ENCODE peak calls at places on chromosomes 4 and X, in eight cellular contexts. One of them, this sample, is unnamed.

GRCh38 chrX:34734383-34734782 is 77.3 kb upstream of the TMEM47 start:
- DNase-seq in H1: no peak
- DNase-seq in keratinocyte: no peak
- DNase-seq in HepG2: no peak
- DNase-seq in HCT116: no peak
- DNase-seq in PC-9: no peak
- DNase-seq in K562: no peak
- DNase-seq in neural progenitor cell: no peak
- DNase-seq in this sample: no peak

GRCh38 chrX:18733273-18733672 is 25.8 kb downstream of the PPEF1 start:
- DNase-seq in K562: no peak
- DNase-seq in H1: no peak
- DNase-seq in HepG2: no peak
- DNase-seq in PC-9: no peak
- DNase-seq in keratinocyte: no peak
- DNase-seq in HCT116: no peak
- DNase-seq in neural progenitor cell: no peak
- DNase-seq in this sample: no peak

GRCh38 chrX:135384161-135384836 is 37.4 kb upstream of the SMIM10L2A start:
- DNase-seq in neural progenitor cell: no peak
- DNase-seq in K562: no peak
- DNase-seq in HCT116: no peak
- DNase-seq in PC-9: no peak
- DNase-seq in H1: no peak
- DNase-seq in keratinocyte: no peak
- DNase-seq in HepG2: no peak
- DNase-seq in this sample: no peak

GRCh38 chr4:152480356-152480755 is 55.5 kb downstream of the FBXW7 start:
- DNase-seq in K562: no peak
- DNase-seq in PC-9: no peak
- DNase-seq in HepG2: no peak
- DNase-seq in neural progenitor cell: no peak
- DNase-seq in H1: no peak
- DNase-seq in keratinocyte: no peak
- DNase-seq in HCT116: no peak
- DNase-seq in this sample: no peak

GRCh38 chr4:110798682-110799081 is 175.8 kb upstream of the PITX2 start:
- DNase-seq in neural progenitor cell: no peak
- DNase-seq in H1: no peak
- DNase-seq in HCT116: no peak
- DNase-seq in PC-9: no peak
- DNase-seq in HepG2: no peak
- DNase-seq in keratinocyte: no peak
- DNase-seq in K562: no peak
- DNase-seq in this sample: peak; percentile 11

GRCh38 chr4:5355846-5356245 is 304.6 kb downstream of the STK32B start:
- DNase-seq in HCT116: no peak
- DNase-seq in HepG2: no peak
- DNase-seq in H1: no peak
- DNase-seq in PC-9: no peak
- DNase-seq in keratinocyte: no peak
- DNase-seq in neural progenitor cell: no peak
- DNase-seq in K562: no peak
- DNase-seq in this sample: no peak

GRCh38 chr4:178612725-178613124 is 1170.5 kb upstream of the AGA start:
- DNase-seq in HCT116: no peak
- DNase-seq in neural progenitor cell: no peak
- DNase-seq in H1: no peak
- DNase-seq in HepG2: no peak
- DNase-seq in keratinocyte: no peak
- DNase-seq in K562: no peak
- DNase-seq in PC-9: no peak
- DNase-seq in this sample: no peak

GRCh38 chrX:69387559-69388487 is 116.3 kb upstream of the NALF2 start:
- DNase-seq in neural progenitor cell: peak; percentile 92
- DNase-seq in keratinocyte: no peak
- DNase-seq in HCT116: peak; percentile 31
- DNase-seq in H1: peak; percentile 57
- DNase-seq in PC-9: peak; percentile 32
- DNase-seq in HepG2: peak; percentile 45
- DNase-seq in K562: peak; percentile 64
- DNase-seq in this sample: peak; percentile 66

GRCh38 chr4:124710911-124711310 is 1.6 kb downstream of the ANKRD50 start:
- DNase-seq in HepG2: no peak
- DNase-seq in keratinocyte: no peak
- DNase-seq in H1: no peak
- DNase-seq in neural progenitor cell: no peak
- DNase-seq in PC-9: no peak
- DNase-seq in K562: no peak
- DNase-seq in HCT116: no peak
- DNase-seq in this sample: peak; percentile 11

GRCh38 chr4:83626245-83626843 is 90.4 kb downstream of the GPAT3 start:
- DNase-seq in PC-9: no peak
- DNase-seq in HCT116: no peak
- DNase-seq in neural progenitor cell: no peak
- DNase-seq in H1: no peak
- DNase-seq in HepG2: no peak
- DNase-seq in keratinocyte: no peak
- DNase-seq in K562: no peak
- DNase-seq in this sample: no peak

GRCh38 chrX:335758-336155 is 17.2 kb upstream of the GTPBP6 start:
- DNase-seq in keratinocyte: no peak
- DNase-seq in PC-9: no peak
- DNase-seq in K562: no peak
- DNase-seq in neural progenitor cell: no peak
- DNase-seq in HepG2: no peak
- DNase-seq in HCT116: no peak
- DNase-seq in H1: no peak
- DNase-seq in this sample: no peak

GRCh38 chrX:118499295-118499694 is 3.7 kb downstream of the DOCK11 start:
- DNase-seq in HepG2: no peak
- DNase-seq in neural progenitor cell: peak; percentile 44
- DNase-seq in HCT116: no peak
- DNase-seq in H1: no peak
- DNase-seq in K562: no peak
- DNase-seq in keratinocyte: no peak
- DNase-seq in PC-9: no peak
- DNase-seq in this sample: peak; percentile 13

GRCh38 chrX:54786972-54787371 is 11.1 kb downstream of the ITIH6 start:
- DNase-seq in K562: no peak
- DNase-seq in HepG2: no peak
- DNase-seq in H1: no peak
- DNase-seq in keratinocyte: no peak
- DNase-seq in PC-9: peak; percentile 11
- DNase-seq in HCT116: no peak
- DNase-seq in neural progenitor cell: no peak
- DNase-seq in this sample: no peak

GRCh38 chr4:150923945-150924344 is 91.1 kb downstream of the LRBA start:
- DNase-seq in keratinocyte: no peak
- DNase-seq in PC-9: no peak
- DNase-seq in HCT116: no peak
- DNase-seq in H1: no peak
- DNase-seq in K562: no peak
- DNase-seq in HepG2: no peak
- DNase-seq in neural progenitor cell: no peak
- DNase-seq in this sample: no peak

DNA sequence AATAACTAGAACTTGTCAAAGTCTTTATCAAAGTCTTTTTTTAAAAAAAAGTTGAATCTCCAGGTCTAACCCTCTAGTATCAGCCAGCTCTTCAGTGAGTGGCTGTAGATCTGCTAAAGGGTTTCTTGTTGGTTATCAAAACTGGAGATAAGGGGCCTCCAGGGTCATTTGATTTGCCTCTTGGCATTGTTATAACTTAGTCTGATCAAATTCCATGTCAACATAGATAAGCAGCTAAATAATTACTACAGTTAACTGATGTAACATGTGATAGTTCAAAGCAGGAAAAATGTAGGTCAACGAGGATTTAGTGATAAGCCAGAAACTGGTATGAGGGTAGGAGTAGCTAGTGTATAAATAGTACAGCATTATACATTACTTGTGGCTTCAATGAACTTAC is 465.1 kb downstream of the PDHA2 start:
- DNase-seq in neural progenitor cell: no peak
- DNase-seq in K562: no peak
- DNase-seq in H1: no peak
- DNase-seq in PC-9: no peak
- DNase-seq in HCT116: no peak
- DNase-seq in HepG2: no peak
- DNase-seq in keratinocyte: no peak
- DNase-seq in this sample: peak; percentile 11
- H3K27ac ChIP-seq in neural progenitor cell: no peak overlapping the region
- H3K27ac ChIP-seq in K562: no peak overlapping the region
- H3K27ac ChIP-seq in H1: no peak overlapping the region
- H3K27ac ChIP-seq in PC-9: no peak overlapping the region
- H3K27ac ChIP-seq in HCT116: no peak overlapping the region
- H3K27ac ChIP-seq in HepG2: no peak overlapping the region
- H3K27ac ChIP-seq in keratinocyte: no peak overlapping the region
- H3K27ac ChIP-seq in this sample: peak overlapping the region; percentile 40

DNA sequence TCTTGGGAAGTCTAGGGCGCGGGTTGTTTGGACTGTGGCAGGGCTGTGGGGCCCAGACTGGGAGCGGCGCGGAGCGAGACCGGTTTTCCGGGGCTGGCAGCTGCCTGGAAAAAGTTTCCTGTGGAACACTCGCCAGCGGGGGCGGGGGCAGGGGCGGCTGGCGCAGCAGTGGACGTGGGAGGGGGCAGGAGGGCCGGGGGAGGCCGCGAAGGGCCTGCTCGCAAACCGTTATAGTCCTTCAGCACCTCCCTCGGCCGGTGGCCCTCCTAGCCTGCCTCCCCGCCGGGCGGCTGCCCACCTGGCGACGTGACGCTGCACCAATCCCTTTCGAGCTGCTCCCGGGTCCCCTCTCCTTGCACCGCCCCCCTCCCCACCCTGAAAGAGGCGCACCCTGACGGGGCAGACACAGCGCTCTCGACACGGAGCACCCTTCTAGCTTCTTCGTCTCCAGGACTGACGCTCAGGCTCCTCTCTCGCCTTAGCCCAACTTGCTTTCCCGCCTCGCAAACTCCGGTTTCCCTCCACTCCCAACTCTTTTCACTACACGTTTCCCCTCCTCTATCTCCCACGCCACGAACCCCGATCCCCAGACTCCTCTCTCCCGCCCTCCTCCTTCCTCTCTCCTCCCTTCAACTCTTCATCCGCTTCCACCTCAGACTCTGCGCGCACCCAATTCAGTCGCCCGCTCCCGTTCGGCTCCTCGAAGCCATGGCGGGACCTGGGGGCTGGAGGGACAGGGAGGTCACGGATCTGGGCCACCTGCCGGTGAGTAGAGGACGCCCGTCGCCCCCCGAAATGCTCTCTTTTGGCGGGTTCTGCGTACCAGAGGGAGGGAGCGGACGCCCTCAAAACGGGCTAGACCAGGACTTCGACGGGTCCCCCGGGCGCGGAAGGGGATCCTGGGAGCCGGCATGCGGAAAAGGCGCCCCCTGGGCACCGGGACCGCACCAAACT is at the start of gene NRK:
- DNase-seq in keratinocyte: no peak
- DNase-seq in PC-9: peak; percentile 6
- DNase-seq in H1: no peak
- DNase-seq in HepG2: no peak
- DNase-seq in K562: no peak
- DNase-seq in neural progenitor cell: peak; percentile 33
- DNase-seq in HCT116: no peak
- DNase-seq in this sample: peak; percentile 25
- TF ChIP-seq EZH2 in keratinocyte: no peak
- TF ChIP-seq EZH2 in PC-9: no peak
- TF ChIP-seq EZH2 in H1: peak; percentile 40
- TF ChIP-seq EZH2 in HepG2: no peak
- TF ChIP-seq EZH2 in K562: no peak
- TF ChIP-seq EZH2 in neural progenitor cell: peak; percentile 87
- TF ChIP-seq EZH2 in HCT116: no peak
- TF ChIP-seq EZH2 in this sample: no peak

GRCh38 chr4:94757192-94758140 is at the start of gene BMPR1B:
- DNase-seq in HCT116: no peak
- DNase-seq in PC-9: peak; percentile 34
- DNase-seq in neural progenitor cell: peak; percentile 75
- DNase-seq in keratinocyte: no peak
- DNase-seq in HepG2: no peak
- DNase-seq in K562: no peak
- DNase-seq in H1: no peak
- DNase-seq in this sample: peak; percentile 62
- TF ChIP-seq CTCF in HCT116: no peak
- TF ChIP-seq CTCF in PC-9: no peak
- TF ChIP-seq CTCF in neural progenitor cell: no peak
- TF ChIP-seq CTCF in keratinocyte: peak; percentile 19
- TF ChIP-seq CTCF in HepG2: no peak
- TF ChIP-seq CTCF in K562: no peak
- TF ChIP-seq CTCF in H1: no peak
- TF ChIP-seq CTCF in this sample: no peak

GRCh38 chrX:24954732-24955131 is 61.0 kb downstream of the ARX start:
- DNase-seq in keratinocyte: no peak
- DNase-seq in HepG2: no peak
- DNase-seq in K562: no peak
- DNase-seq in H1: no peak
- DNase-seq in neural progenitor cell: no peak
- DNase-seq in HCT116: no peak
- DNase-seq in PC-9: no peak
- DNase-seq in this sample: no peak
- H3K27ac ChIP-seq in keratinocyte: no peak overlapping the region
- H3K27ac ChIP-seq in HepG2: no peak overlapping the region
- H3K27ac ChIP-seq in K562: no peak overlapping the region
- H3K27ac ChIP-seq in H1: no peak overlapping the region
- H3K27ac ChIP-seq in neural progenitor cell: no peak overlapping the region
- H3K27ac ChIP-seq in HCT116: no peak overlapping the region
- H3K27ac ChIP-seq in PC-9: no peak overlapping the region
- H3K27ac ChIP-seq in this sample: no peak overlapping the region

This sample was measured in hepatocyte.